ENCODE peak calls at places on chromosome 7, in seven cellular contexts. One of them, this sample, is unnamed.

GRCh38 chr7:110003827-110004226 is 1087.1 kb upstream of the LRRN3 start:
- DNase-seq in endothelial cell of umbilical vein: no peak
- DNase-seq in GM06990: no peak
- DNase-seq in pancreas: no peak
- DNase-seq in mucosa of descending colon: no peak
- DNase-seq in OCI-LY7: no peak
- DNase-seq in testis: no peak
- DNase-seq in this sample: peak; percentile 28

GRCh38 chr7:156984209-156984891 is 26.1 kb downstream of the MNX1 start:
- DNase-seq in testis: no peak
- DNase-seq in pancreas: no peak
- DNase-seq in endothelial cell of umbilical vein: no peak
- DNase-seq in OCI-LY7: no peak
- DNase-seq in GM06990: no peak
- DNase-seq in mucosa of descending colon: no peak
- DNase-seq in this sample: no peak

GRCh38 chr7:158812684-158813083 is 16.6 kb downstream of the ESYT2 start:
- DNase-seq in GM06990: no peak
- DNase-seq in mucosa of descending colon: no peak
- DNase-seq in pancreas: no peak
- DNase-seq in endothelial cell of umbilical vein: no peak
- DNase-seq in OCI-LY7: no peak
- DNase-seq in testis: no peak
- DNase-seq in this sample: no peak

GRCh38 chr7:117781707-117782106 is 91.5 kb downstream of the CTTNBP2 start:
- DNase-seq in mucosa of descending colon: no peak
- DNase-seq in testis: no peak
- DNase-seq in pancreas: no peak
- DNase-seq in GM06990: no peak
- DNase-seq in OCI-LY7: no peak
- DNase-seq in endothelial cell of umbilical vein: no peak
- DNase-seq in this sample: peak; percentile 73

GRCh38 chr7:2934211-2934731 is 90.2 kb upstream of the GNA12 start:
- DNase-seq in endothelial cell of umbilical vein: peak; percentile 44
- DNase-seq in OCI-LY7: no peak
- DNase-seq in GM06990: no peak
- DNase-seq in mucosa of descending colon: no peak
- DNase-seq in pancreas: no peak
- DNase-seq in testis: no peak
- DNase-seq in this sample: peak; percentile 93

GRCh38 chr7:100591596-100591995 is 5.5 kb downstream of the FBXO24 start:
- DNase-seq in endothelial cell of umbilical vein: no peak
- DNase-seq in testis: no peak
- DNase-seq in mucosa of descending colon: no peak
- DNase-seq in GM06990: no peak
- DNase-seq in OCI-LY7: no peak
- DNase-seq in pancreas: no peak
- DNase-seq in this sample: no peak

GRCh38 chr7:832292-832967 is at the start of gene SUN1:
- DNase-seq in GM06990: no peak
- DNase-seq in pancreas: no peak
- DNase-seq in testis: no peak
- DNase-seq in endothelial cell of umbilical vein: peak; percentile 88
- DNase-seq in mucosa of descending colon: peak; percentile 26
- DNase-seq in OCI-LY7: no peak
- DNase-seq in this sample: peak; percentile 98

GRCh38 chr7:134779741-134780065 is 269 bp downstream of the CALD1 start:
- DNase-seq in testis: no peak
- DNase-seq in GM06990: no peak
- DNase-seq in OCI-LY7: no peak
- DNase-seq in pancreas: no peak
- DNase-seq in mucosa of descending colon: no peak
- DNase-seq in endothelial cell of umbilical vein: no peak
- DNase-seq in this sample: no peak

GRCh38 chr7:134552105-134552504 is 3.2 kb downstream of the AKR1B15 start:
- DNase-seq in mucosa of descending colon: peak; percentile 45
- DNase-seq in pancreas: no peak
- DNase-seq in OCI-LY7: no peak
- DNase-seq in endothelial cell of umbilical vein: no peak
- DNase-seq in testis: peak; percentile 45
- DNase-seq in GM06990: no peak
- DNase-seq in this sample: no peak

GRCh38 chr7:52917982-52918578 is 117.4 kb upstream of the POM121L12 start:
- DNase-seq in OCI-LY7: peak; percentile 4
- DNase-seq in endothelial cell of umbilical vein: peak; percentile 10
- DNase-seq in mucosa of descending colon: no peak
- DNase-seq in testis: peak; percentile 46
- DNase-seq in GM06990: no peak
- DNase-seq in pancreas: no peak
- DNase-seq in this sample: peak; percentile 0

GRCh38 chr7:539731-540411 is 20.2 kb upstream of the PDGFA start:
- DNase-seq in endothelial cell of umbilical vein: no peak
- DNase-seq in GM06990: no peak
- DNase-seq in pancreas: peak; percentile 91
- DNase-seq in OCI-LY7: no peak
- DNase-seq in mucosa of descending colon: peak; percentile 95
- DNase-seq in testis: no peak
- DNase-seq in this sample: peak; percentile 92

GRCh38 chr7:44977304-44977858 is 1.4 kb downstream of the MYO1G start:
- DNase-seq in endothelial cell of umbilical vein: no peak
- DNase-seq in pancreas: no peak
- DNase-seq in OCI-LY7: peak; percentile 32
- DNase-seq in testis: no peak
- DNase-seq in mucosa of descending colon: no peak
- DNase-seq in GM06990: peak; percentile 66
- DNase-seq in this sample: peak; percentile 27
- H3K4me3 ChIP-seq in endothelial cell of umbilical vein: no peak overlapping the region
- H3K4me3 ChIP-seq in pancreas: peak overlapping the region; percentile 18
- H3K4me3 ChIP-seq in OCI-LY7: peak overlapping the region; percentile 67
- H3K4me3 ChIP-seq in testis: no peak overlapping the region
- H3K4me3 ChIP-seq in mucosa of descending colon: no peak overlapping the region
- H3K4me3 ChIP-seq in GM06990: peak overlapping the region; percentile 98
- H3K4me3 ChIP-seq in this sample: no peak overlapping the region

DNA sequence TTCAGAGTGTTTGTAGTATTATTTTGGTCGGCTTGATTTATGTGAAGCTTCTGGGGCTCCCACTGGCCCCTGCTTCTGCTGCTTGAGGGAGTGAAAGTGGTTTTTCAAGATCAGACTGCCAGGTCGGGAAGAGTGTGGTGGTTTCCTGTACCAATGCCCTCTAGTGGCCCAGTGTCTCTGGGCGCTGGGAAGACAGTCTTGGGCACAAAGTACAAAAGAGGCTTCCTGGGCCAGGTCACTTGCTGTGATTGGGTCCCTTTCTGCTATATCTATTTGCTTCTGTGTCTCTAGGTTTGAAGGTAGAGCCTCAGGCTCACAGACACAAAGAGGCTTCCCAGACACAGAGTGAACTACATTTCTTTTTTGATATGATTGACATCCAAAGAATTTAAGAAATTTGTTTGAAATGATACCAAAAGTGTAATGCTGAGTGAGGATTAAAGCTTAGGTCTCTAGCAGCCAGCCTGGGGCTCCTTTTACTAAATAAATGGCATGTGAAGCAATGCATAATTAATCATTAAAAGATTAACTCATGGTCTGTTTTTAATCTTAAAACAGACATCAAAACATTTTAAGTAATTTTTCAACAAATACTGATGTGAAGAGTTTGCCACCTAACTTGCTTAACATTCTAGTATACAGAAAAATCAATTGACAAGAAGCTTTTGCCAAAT is 36.3 kb downstream of the ABCB1 start:
- DNase-seq in OCI-LY7: peak; percentile 37
- DNase-seq in GM06990: no peak
- DNase-seq in testis: peak; percentile 48
- DNase-seq in endothelial cell of umbilical vein: peak; percentile 7
- DNase-seq in mucosa of descending colon: peak; percentile 66
- DNase-seq in pancreas: peak; percentile 34
- DNase-seq in this sample: peak; percentile 26
- TF ChIP-seq CTCF in OCI-LY7: peak; percentile 73
- TF ChIP-seq CTCF in GM06990: peak; percentile 76
- TF ChIP-seq CTCF in testis: no peak
- TF ChIP-seq CTCF in endothelial cell of umbilical vein: peak; percentile 15
- TF ChIP-seq CTCF in mucosa of descending colon: peak; percentile 60
- TF ChIP-seq CTCF in pancreas: peak; percentile 36
- TF ChIP-seq CTCF in this sample: peak; percentile 79

GRCh38 chr7:73683056-73683915 is at the start of the genes BUD23 and DNAJC30:
- DNase-seq in testis: peak; percentile 98
- DNase-seq in pancreas: peak; percentile 98
- DNase-seq in OCI-LY7: peak; percentile 95
- DNase-seq in GM06990: peak; percentile 93
- DNase-seq in endothelial cell of umbilical vein: peak; percentile 94
- DNase-seq in mucosa of descending colon: peak; percentile 97
- DNase-seq in this sample: peak; percentile 86
- H3K36me3 ChIP-seq in testis: no peaks in the 10 kb centered on the region
- H3K36me3 ChIP-seq in pancreas: peaks cover 4% of the 10 kb centered on the region
- H3K36me3 ChIP-seq in OCI-LY7: peaks cover 42% of the 10 kb centered on the region
- H3K36me3 ChIP-seq in GM06990: peaks cover 13% of the 10 kb centered on the region
- H3K36me3 ChIP-seq in endothelial cell of umbilical vein: peaks cover 2% of the 10 kb centered on the region
- H3K36me3 ChIP-seq in mucosa of descending colon: no peaks in the 10 kb centered on the region
- H3K36me3 ChIP-seq in this sample: peaks cover 10% of the 10 kb centered on the region

DNA sequence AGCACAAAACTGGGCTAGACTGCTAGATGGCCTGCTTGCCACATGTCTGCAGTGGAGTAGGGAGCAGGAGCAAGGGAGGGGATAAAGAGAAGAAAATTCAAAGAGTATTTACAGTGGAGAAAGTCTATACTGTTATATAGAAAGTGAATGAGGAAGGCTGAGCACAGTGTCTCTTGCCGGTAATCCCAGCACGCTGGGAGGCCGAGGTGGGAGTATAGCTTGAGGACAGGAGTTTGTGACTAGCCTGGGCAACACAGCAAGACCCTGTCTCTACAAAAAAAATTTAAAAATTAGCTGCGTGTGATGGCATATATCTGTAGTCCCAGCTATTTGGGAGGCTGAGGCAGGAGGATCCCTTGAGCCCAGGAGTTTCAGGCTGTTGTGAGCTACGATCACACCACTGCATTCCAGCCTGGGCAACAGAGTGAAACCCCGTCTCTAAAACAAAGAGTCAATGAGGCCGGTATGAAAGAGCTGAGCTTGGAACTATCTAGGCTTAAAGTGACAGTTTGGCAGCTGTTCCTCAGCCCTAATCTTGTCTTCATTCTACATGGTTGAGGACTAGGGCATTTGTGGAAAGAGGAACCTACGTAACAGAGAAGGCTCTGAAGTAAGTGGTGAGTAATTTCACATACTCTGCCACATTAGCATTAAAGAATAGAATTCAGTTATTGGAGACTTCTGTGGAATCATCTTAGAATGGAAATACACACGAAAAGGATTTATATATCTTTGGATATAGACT is 41.9 kb downstream of the CD36 start:
- DNase-seq in pancreas: no peak
- DNase-seq in endothelial cell of umbilical vein: no peak
- DNase-seq in GM06990: peak; percentile 18
- DNase-seq in OCI-LY7: no peak
- DNase-seq in mucosa of descending colon: no peak
- DNase-seq in testis: no peak
- DNase-seq in this sample: no peak
- H3K4me3 ChIP-seq in pancreas: no peak overlapping the region
- H3K4me3 ChIP-seq in endothelial cell of umbilical vein: no peak overlapping the region
- H3K4me3 ChIP-seq in GM06990: no peak overlapping the region
- H3K4me3 ChIP-seq in OCI-LY7: no peak overlapping the region
- H3K4me3 ChIP-seq in mucosa of descending colon: no peak overlapping the region
- H3K4me3 ChIP-seq in testis: no peak overlapping the region
- H3K4me3 ChIP-seq in this sample: no peak overlapping the region

GRCh38 chr7:35846816-35847412 is 46.1 kb downstream of the SEPTIN7 start:
- DNase-seq in testis: no peak
- DNase-seq in mucosa of descending colon: no peak
- DNase-seq in GM06990: no peak
- DNase-seq in OCI-LY7: no peak
- DNase-seq in pancreas: no peak
- DNase-seq in endothelial cell of umbilical vein: no peak
- DNase-seq in this sample: no peak

GRCh38 chr7:35854311-35854710 is 53.5 kb downstream of the SEPTIN7 start:
- DNase-seq in testis: no peak
- DNase-seq in OCI-LY7: no peak
- DNase-seq in mucosa of descending colon: no peak
- DNase-seq in endothelial cell of umbilical vein: no peak
- DNase-seq in GM06990: no peak
- DNase-seq in pancreas: no peak
- DNase-seq in this sample: no peak

GRCh38 chr7:35848728-35849127 is 47.9 kb downstream of the SEPTIN7 start:
- DNase-seq in pancreas: no peak
- DNase-seq in endothelial cell of umbilical vein: no peak
- DNase-seq in mucosa of descending colon: no peak
- DNase-seq in GM06990: no peak
- DNase-seq in OCI-LY7: no peak
- DNase-seq in testis: no peak
- DNase-seq in this sample: no peak

GRCh38 chr7:35849954-35850353 is 49.1 kb downstream of the SEPTIN7 start:
- DNase-seq in mucosa of descending colon: no peak
- DNase-seq in OCI-LY7: no peak
- DNase-seq in GM06990: no peak
- DNase-seq in endothelial cell of umbilical vein: no peak
- DNase-seq in testis: no peak
- DNase-seq in pancreas: no peak
- DNase-seq in this sample: no peak

GRCh38 chr7:35849158-35849831 is 48.4 kb downstream of the SEPTIN7 start:
- DNase-seq in GM06990: no peak
- DNase-seq in endothelial cell of umbilical vein: no peak
- DNase-seq in mucosa of descending colon: no peak
- DNase-seq in pancreas: no peak
- DNase-seq in testis: no peak
- DNase-seq in OCI-LY7: no peak
- DNase-seq in this sample: no peak
- TF ChIP-seq CTCF in GM06990: no peak
- TF ChIP-seq CTCF in endothelial cell of umbilical vein: no peak
- TF ChIP-seq CTCF in mucosa of descending colon: no peak
- TF ChIP-seq CTCF in pancreas: no peak
- TF ChIP-seq CTCF in testis: no peak
- TF ChIP-seq CTCF in OCI-LY7: peak; percentile 61
- TF ChIP-seq CTCF in this sample: no peak

DNA sequence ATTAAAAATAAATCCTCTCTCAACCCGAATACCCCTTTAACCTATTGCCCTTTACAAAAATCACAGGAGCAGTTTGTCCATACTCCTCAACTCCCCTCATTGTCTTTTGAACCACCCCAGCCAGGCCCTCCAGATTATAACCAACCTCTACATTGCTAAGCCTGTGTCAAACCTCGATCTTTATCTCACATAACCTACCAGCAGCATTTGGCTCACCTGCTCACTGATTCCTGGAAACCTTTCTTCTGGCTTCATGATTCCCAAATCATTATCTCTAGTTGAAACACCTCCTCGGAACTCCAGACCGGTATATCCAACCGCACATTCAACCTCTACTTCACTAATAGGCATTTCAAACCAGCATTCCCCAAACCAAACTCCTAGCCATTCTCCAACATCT is 11.8 kb downstream of the SEC61G start:
- DNase-seq in endothelial cell of umbilical vein: no peak
- DNase-seq in OCI-LY7: no peak
- DNase-seq in GM06990: no peak
- DNase-seq in pancreas: no peak
- DNase-seq in mucosa of descending colon: no peak
- DNase-seq in testis: no peak
- DNase-seq in this sample: no peak
- H3K36me3 ChIP-seq in endothelial cell of umbilical vein: peaks cover under 1% of the 10 kb centered on the region
- H3K36me3 ChIP-seq in OCI-LY7: peaks cover 44% of the 10 kb centered on the region
- H3K36me3 ChIP-seq in GM06990: peaks cover 12% of the 10 kb centered on the region
- H3K36me3 ChIP-seq in pancreas: peaks cover 45% of the 10 kb centered on the region
- H3K36me3 ChIP-seq in mucosa of descending colon: no peaks in the 10 kb centered on the region
- H3K36me3 ChIP-seq in testis: no peaks in the 10 kb centered on the region
- H3K36me3 ChIP-seq in this sample: peaks cover 7% of the 10 kb centered on the region

This sample was measured in bronchial epithelial cell.